ENCODE peak calls at places on chromosomes 3 and 15, in five cellular contexts. M is tibial nerve; F is HEK293T; V is stimulated activated CD8-positive, alpha-beta memory T cell treated with anti-CD3 and anti-CD28 coated beads, Interleukin-2, amount 100 ng/mL, for 1 hour; U is mesendoderm. H is an unnamed sample.

GRCh38 chr3:185152433-185153169 is at the start of gene C3orf70:
- DNase-seq in M (no peak), F (peak), V (no peak), U (peak), H (peak)

GRCh38 chr3:18223591-18224338 is 201.4 kb downstream of the SATB1 start:
- DNase-seq in M (no peak), F (no peak), V (no peak), U (no peak), H (peak)

GRCh38 chr3:131669590-131669989 is 166.8 kb upstream of the MRPL3 start:
- DNase-seq in M (no peak), F (no peak), V (no peak), U (no peak), H (no peak)

GRCh38 chr3:153070153-153070868 is 91.7 kb upstream of the RAP2B start:
- DNase-seq in M (no peak), F (no peak), V (no peak), U (no peak), H (no peak)

GRCh38 chr15:65466901-65467300 is 44.2 kb upstream of the IGDCC4 start:
- DNase-seq in M (no peak), F (no peak), V (no peak), U (no peak), H (no peak)

GRCh38 chr3:193396451-193397244 is 18.1 kb upstream of the ATP13A5 start:
- DNase-seq in M (no peak), F (no peak), V (no peak), U (no peak), H (no peak)

GRCh38 chr3:186487819-186488218 is 56.4 kb downstream of the CRYGS start:
- DNase-seq in M (no peak), F (no peak), V (no peak), U (peak), H (peak)

GRCh38 chr3:189361103-189361835 is 189.5 kb downstream of the TPRG1 start:
- DNase-seq in M (no peak), F (no peak), V (no peak), U (no peak), H (no peak)

GRCh38 chr15:30992073-30992363 is 590 bp upstream of the MTMR10 start:
- DNase-seq in M (peak), F (no peak), V (no peak), U (no peak), H (no peak)

GRCh38 chr3:170075425-170076091 is 37.8 kb downstream of the GPR160 start:
- DNase-seq in M (no peak), F (no peak), V (no peak), U (no peak), H (no peak)

GRCh38 chr3:119861681-119862080 is 79.8 kb downstream of the NR1I2 start:
- DNase-seq in M (no peak), F (no peak), V (no peak), U (no peak), H (no peak)

GRCh38 chr3:54535619-54536018 is 392.2 kb downstream of the LRTM1 start:
- DNase-seq in M (no peak), F (no peak), V (no peak), U (no peak), H (no peak)

GRCh38 chr15:92653836-92654524 is 1.6 kb downstream of the FAM174B start:
- DNase-seq in M (no peak), F (no peak), V (no peak), U (peak), H (no peak)

GRCh38 chr3:170002829-170003228 is 35.0 kb upstream of the GPR160 start:
- DNase-seq in M (no peak), F (no peak), V (no peak), U (no peak), H (no peak)

GRCh38 chr3:30123224-30123623 is 483.2 kb upstream of the TGFBR2 start:
- DNase-seq in M (no peak), F (no peak), V (no peak), U (no peak), H (no peak)

GRCh38 chr15:64354683-64355558 is 1.1 kb downstream of the CSNK1G1 start:
- DNase-seq in M (no peak), F (no peak), V (no peak), U (peak), H (peak)

GRCh38 chr3:60594025-60594424 is 657.2 kb downstream of the FHIT start:
- DNase-seq in M (peak), F (no peak), V (no peak), U (no peak), H (no peak)

GRCh38 chr3:11096266-11097135 is 57.8 kb upstream of the HRH1 start:
- DNase-seq in M (peak), F (peak), V (no peak), U (peak), H (peak)

GRCh38 chr15:95887666-95888480 is 442.6 kb upstream of the NR2F2 start:
- DNase-seq in M (no peak), F (no peak), V (no peak), U (peak), H (no peak)

GRCh38 chr3:48595075-48595525 is at the start of gene COL7A1:
- DNase-seq in M (no peak), F (no peak), V (no peak), U (no peak), H (peak)

GRCh38 chr3:179653777-179654117 is 907 bp downstream of the USP13 start:
- DNase-seq in M (no peak), F (no peak), V (no peak), U (no peak), H (no peak)

GRCh38 chr3:134252766-134253165 is 2.1 kb upstream of the RYK start:
- DNase-seq in M (no peak), F (no peak), V (no peak), U (peak), H (no peak)

GRCh38 chr3:59862686-59863085 is 812.9 kb upstream of the CFAP20DC start:
- DNase-seq in M (no peak), F (no peak), V (no peak), U (no peak), H (no peak)

GRCh38 chr3:81443457-81443782 is 318.0 kb downstream of the GBE1 start:
- DNase-seq in M (no peak), F (no peak), V (no peak), U (no peak), H (no peak)

GRCh38 chr15:64636541-64636940 is 138.8 kb downstream of the RBPMS2 start:
- DNase-seq in M (no peak), F (no peak), V (no peak), U (no peak), H (no peak)

GRCh38 chr15:76978522-76979330 is 16.2 kb upstream of the PSTPIP1 start:
- DNase-seq in M (no peak), F (no peak), V (no peak), U (no peak), H (no peak)

GRCh38 chr15:46312133-46312740 is 677.4 kb downstream of the SQOR start:
- DNase-seq in M (peak), F (peak), V (no peak), U (peak), H (peak)

GRCh38 chr15:40307421-40308165 is at the start of gene PLCB2:
- DNase-seq in M (no peak), F (no peak), V (peak), U (peak), H (no peak)

GRCh38 chr15:39310633-39311032 is 270.2 kb upstream of the THBS1 start:
- DNase-seq in M (no peak), F (no peak), V (no peak), U (no peak), H (no peak)

GRCh38 chr15:28900041-28900891 is 14.5 kb downstream of the APBA2 start:
- DNase-seq in M (no peak), F (no peak), V (no peak), U (no peak), H (no peak)

GRCh38 chr15:80640546-80641121 is 54.5 kb upstream of the ABHD17C start:
- DNase-seq in M (no peak), F (no peak), V (no peak), U (no peak), H (no peak)

GRCh38 chr3:133494469-133494868 is 79.0 kb upstream of the CDV3 start:
- DNase-seq in M (no peak), F (peak), V (no peak), U (peak), H (peak)

GRCh38 chr3:138043266-138044029 is 33.5 kb downstream of the CLDN18 start:
- DNase-seq in M (no peak), F (no peak), V (no peak), U (no peak), H (peak)

GRCh38 chr3:159640220-159640619 is 348.4 kb upstream of the IL12A start:
- DNase-seq in M (no peak), F (no peak), V (no peak), U (no peak), H (no peak)

GRCh38 chr15:64583983-64584382 is 123.6 kb downstream of the ZNF609 start:
- DNase-seq in M (no peak), F (no peak), V (no peak), U (no peak), H (no peak)

GRCh38 chr3:155704771-155705559 is 39.9 kb downstream of the PLCH1 start:
- DNase-seq in M (no peak), F (no peak), V (no peak), U (no peak), H (no peak)

GRCh38 chr3:128730521-128730920 is 4.5 kb downstream of the RAB7A start:
- DNase-seq in M (no peak), F (no peak), V (no peak), U (no peak), H (no peak)

GRCh38 chr3:141797819-141798405 is 34.7 kb downstream of the GRK7 start:
- DNase-seq in M (no peak), F (no peak), V (no peak), U (peak), H (no peak)

GRCh38 chr15:78750566-78750965 is 60.7 kb downstream of the ADAMTS7 start:
- DNase-seq in M (no peak), F (no peak), V (no peak), U (no peak), H (no peak)

H was measured in A673.